ENCODE peak calls at places on chromosomes 16 and 17, in five cellular contexts. One of them, this sample, is unnamed.

GRCh38 chr17:4533522-4534502 is 21.4 kb downstream of the MYBBP1A start:
- DNase-seq in NCI-H774: no peak
- DNase-seq in SW480: peak; percentile 70
- DNase-seq in activated naive CD8-positive, alpha-beta T cell treated with anti-CD3 and anti-CD28 coated beads, Interleukin-2, amount 50 U/mL, for 16 hours: no peak
- DNase-seq in Karpas-422: peak; percentile 70
- DNase-seq in this sample: no peak

GRCh38 chr17:77933777-77934398 is 24.6 kb upstream of the TNRC6C start:
- DNase-seq in NCI-H774: no peak
- DNase-seq in SW480: no peak
- DNase-seq in activated naive CD8-positive, alpha-beta T cell treated with anti-CD3 and anti-CD28 coated beads, Interleukin-2, amount 50 U/mL, for 16 hours: no peak
- DNase-seq in Karpas-422: no peak
- DNase-seq in this sample: no peak

GRCh38 chr17:64001091-64001579 is 3.0 kb downstream of the PRR29 start:
- DNase-seq in NCI-H774: no peak
- DNase-seq in SW480: no peak
- DNase-seq in activated naive CD8-positive, alpha-beta T cell treated with anti-CD3 and anti-CD28 coated beads, Interleukin-2, amount 50 U/mL, for 16 hours: no peak
- DNase-seq in Karpas-422: no peak
- DNase-seq in this sample: no peak

GRCh38 chr17:67414559-67414958 is 37.5 kb downstream of the PITPNC1 start:
- DNase-seq in NCI-H774: no peak
- DNase-seq in SW480: no peak
- DNase-seq in activated naive CD8-positive, alpha-beta T cell treated with anti-CD3 and anti-CD28 coated beads, Interleukin-2, amount 50 U/mL, for 16 hours: no peak
- DNase-seq in Karpas-422: no peak
- DNase-seq in this sample: no peak

GRCh38 chr17:5110816-5111215 is 862 bp downstream of the ZNF232 start:
- DNase-seq in NCI-H774: no peak
- DNase-seq in SW480: no peak
- DNase-seq in activated naive CD8-positive, alpha-beta T cell treated with anti-CD3 and anti-CD28 coated beads, Interleukin-2, amount 50 U/mL, for 16 hours: no peak
- DNase-seq in Karpas-422: peak; percentile 69
- DNase-seq in this sample: no peak

GRCh38 chr16:65600046-65600445 is 478.2 kb upstream of the CDH11 start:
- DNase-seq in NCI-H774: no peak
- DNase-seq in SW480: no peak
- DNase-seq in activated naive CD8-positive, alpha-beta T cell treated with anti-CD3 and anti-CD28 coated beads, Interleukin-2, amount 50 U/mL, for 16 hours: no peak
- DNase-seq in Karpas-422: no peak
- DNase-seq in this sample: no peak

GRCh38 chr16:11743308-11744074 is 834 bp upstream of the TXNDC11 start:
- DNase-seq in NCI-H774: peak; percentile 13
- DNase-seq in SW480: peak; percentile 29
- DNase-seq in activated naive CD8-positive, alpha-beta T cell treated with anti-CD3 and anti-CD28 coated beads, Interleukin-2, amount 50 U/mL, for 16 hours: no peak
- DNase-seq in Karpas-422: peak; percentile 67
- DNase-seq in this sample: no peak

GRCh38 chr17:80513201-80513600 is 31.4 kb upstream of the RPTOR start:
- DNase-seq in NCI-H774: no peak
- DNase-seq in SW480: no peak
- DNase-seq in activated naive CD8-positive, alpha-beta T cell treated with anti-CD3 and anti-CD28 coated beads, Interleukin-2, amount 50 U/mL, for 16 hours: no peak
- DNase-seq in Karpas-422: no peak
- DNase-seq in this sample: no peak

GRCh38 chr17:20852541-20853370 is 190.1 kb downstream of the USP22 start:
- DNase-seq in NCI-H774: no peak
- DNase-seq in SW480: peak; percentile 29
- DNase-seq in activated naive CD8-positive, alpha-beta T cell treated with anti-CD3 and anti-CD28 coated beads, Interleukin-2, amount 50 U/mL, for 16 hours: no peak
- DNase-seq in Karpas-422: no peak
- DNase-seq in this sample: peak; percentile 66

GRCh38 chr17:77409282-77410161 is 268.8 kb downstream of the SEC14L1 start:
- DNase-seq in NCI-H774: no peak
- DNase-seq in SW480: peak; percentile 85
- DNase-seq in activated naive CD8-positive, alpha-beta T cell treated with anti-CD3 and anti-CD28 coated beads, Interleukin-2, amount 50 U/mL, for 16 hours: no peak
- DNase-seq in Karpas-422: no peak
- DNase-seq in this sample: peak; percentile 70

GRCh38 chr16:71555230-71555891 is 21.5 kb downstream of the TAT start:
- DNase-seq in NCI-H774: no peak
- DNase-seq in SW480: no peak
- DNase-seq in activated naive CD8-positive, alpha-beta T cell treated with anti-CD3 and anti-CD28 coated beads, Interleukin-2, amount 50 U/mL, for 16 hours: no peak
- DNase-seq in Karpas-422: no peak
- DNase-seq in this sample: no peak

GRCh38 chr17:2357931-2358434 is 20.7 kb downstream of the SGSM2 start:
- DNase-seq in NCI-H774: no peak
- DNase-seq in SW480: no peak
- DNase-seq in activated naive CD8-positive, alpha-beta T cell treated with anti-CD3 and anti-CD28 coated beads, Interleukin-2, amount 50 U/mL, for 16 hours: no peak
- DNase-seq in Karpas-422: no peak
- DNase-seq in this sample: no peak

GRCh38 chr17:62688398-62689140 is 61.1 kb downstream of the MRC2 start:
- DNase-seq in NCI-H774: no peak
- DNase-seq in SW480: peak; percentile 35
- DNase-seq in activated naive CD8-positive, alpha-beta T cell treated with anti-CD3 and anti-CD28 coated beads, Interleukin-2, amount 50 U/mL, for 16 hours: no peak
- DNase-seq in Karpas-422: no peak
- DNase-seq in this sample: no peak

GRCh38 chr17:8412089-8412488 is 14.5 kb upstream of the RNF222 start:
- DNase-seq in NCI-H774: no peak
- DNase-seq in SW480: no peak
- DNase-seq in activated naive CD8-positive, alpha-beta T cell treated with anti-CD3 and anti-CD28 coated beads, Interleukin-2, amount 50 U/mL, for 16 hours: no peak
- DNase-seq in Karpas-422: no peak
- DNase-seq in this sample: no peak

GRCh38 chr16:65961491-65962143 is 404.9 kb upstream of the CDH5 start:
- DNase-seq in NCI-H774: no peak
- DNase-seq in SW480: no peak
- DNase-seq in activated naive CD8-positive, alpha-beta T cell treated with anti-CD3 and anti-CD28 coated beads, Interleukin-2, amount 50 U/mL, for 16 hours: no peak
- DNase-seq in Karpas-422: no peak
- DNase-seq in this sample: no peak

GRCh38 chr16:85458952-85459351 is 154.2 kb upstream of the GSE1 start:
- DNase-seq in NCI-H774: no peak
- DNase-seq in SW480: no peak
- DNase-seq in activated naive CD8-positive, alpha-beta T cell treated with anti-CD3 and anti-CD28 coated beads, Interleukin-2, amount 50 U/mL, for 16 hours: no peak
- DNase-seq in Karpas-422: no peak
- DNase-seq in this sample: no peak

GRCh38 chr16:19969284-19969683 is 84.6 kb upstream of the GPRC5B start:
- DNase-seq in NCI-H774: no peak
- DNase-seq in SW480: no peak
- DNase-seq in activated naive CD8-positive, alpha-beta T cell treated with anti-CD3 and anti-CD28 coated beads, Interleukin-2, amount 50 U/mL, for 16 hours: no peak
- DNase-seq in Karpas-422: no peak
- DNase-seq in this sample: no peak

GRCh38 chr17:28643979-28644781 is 778 bp downstream of the BLTP2 start:
- DNase-seq in NCI-H774: peak; percentile 13
- DNase-seq in SW480: peak; percentile 60
- DNase-seq in activated naive CD8-positive, alpha-beta T cell treated with anti-CD3 and anti-CD28 coated beads, Interleukin-2, amount 50 U/mL, for 16 hours: no peak
- DNase-seq in Karpas-422: peak; percentile 87
- DNase-seq in this sample: peak; percentile 45

GRCh38 chr17:80111702-80112470 is 10.5 kb downstream of the GAA start:
- DNase-seq in NCI-H774: no peak
- DNase-seq in SW480: no peak
- DNase-seq in activated naive CD8-positive, alpha-beta T cell treated with anti-CD3 and anti-CD28 coated beads, Interleukin-2, amount 50 U/mL, for 16 hours: no peak
- DNase-seq in Karpas-422: no peak
- DNase-seq in this sample: peak; percentile 41

GRCh38 chr16:51151951-51152663 is 1.0 kb upstream of the SALL1 start:
- DNase-seq in NCI-H774: peak; percentile 90
- DNase-seq in SW480: no peak
- DNase-seq in activated naive CD8-positive, alpha-beta T cell treated with anti-CD3 and anti-CD28 coated beads, Interleukin-2, amount 50 U/mL, for 16 hours: no peak
- DNase-seq in Karpas-422: no peak
- DNase-seq in this sample: peak; percentile 88

GRCh38 chr16:14378684-14379467 is 251.2 kb downstream of the PARN start:
- DNase-seq in NCI-H774: no peak
- DNase-seq in SW480: no peak
- DNase-seq in activated naive CD8-positive, alpha-beta T cell treated with anti-CD3 and anti-CD28 coated beads, Interleukin-2, amount 50 U/mL, for 16 hours: no peak
- DNase-seq in Karpas-422: no peak
- DNase-seq in this sample: no peak

GRCh38 chr16:2866422-2866821 is 8.5 kb upstream of the PRSS22 start:
- DNase-seq in NCI-H774: no peak
- DNase-seq in SW480: peak; percentile 93
- DNase-seq in activated naive CD8-positive, alpha-beta T cell treated with anti-CD3 and anti-CD28 coated beads, Interleukin-2, amount 50 U/mL, for 16 hours: no peak
- DNase-seq in Karpas-422: peak; percentile 7
- DNase-seq in this sample: no peak

GRCh38 chr17:50278526-50279180 is 4.4 kb downstream of the TMEM92 start:
- DNase-seq in NCI-H774: no peak
- DNase-seq in SW480: no peak
- DNase-seq in activated naive CD8-positive, alpha-beta T cell treated with anti-CD3 and anti-CD28 coated beads, Interleukin-2, amount 50 U/mL, for 16 hours: no peak
- DNase-seq in Karpas-422: no peak
- DNase-seq in this sample: no peak

GRCh38 chr16:72962347-72962746 is 85.6 kb downstream of the ZFHX3 start:
- DNase-seq in NCI-H774: no peak
- DNase-seq in SW480: no peak
- DNase-seq in activated naive CD8-positive, alpha-beta T cell treated with anti-CD3 and anti-CD28 coated beads, Interleukin-2, amount 50 U/mL, for 16 hours: no peak
- DNase-seq in Karpas-422: no peak
- DNase-seq in this sample: no peak

GRCh38 chr17:44543213-44543904 is 13.9 kb upstream of the FZD2 start:
- DNase-seq in NCI-H774: no peak
- DNase-seq in SW480: peak; percentile 68
- DNase-seq in activated naive CD8-positive, alpha-beta T cell treated with anti-CD3 and anti-CD28 coated beads, Interleukin-2, amount 50 U/mL, for 16 hours: no peak
- DNase-seq in Karpas-422: no peak
- DNase-seq in this sample: peak; percentile 85

GRCh38 chr17:79914813-79915740 is 75.8 kb upstream of the CBX4 start:
- DNase-seq in NCI-H774: no peak
- DNase-seq in SW480: peak; percentile 76
- DNase-seq in activated naive CD8-positive, alpha-beta T cell treated with anti-CD3 and anti-CD28 coated beads, Interleukin-2, amount 50 U/mL, for 16 hours: no peak
- DNase-seq in Karpas-422: no peak
- DNase-seq in this sample: no peak

GRCh38 chr16:4373909-4374742 is 2.5 kb downstream of the VASN start:
- DNase-seq in NCI-H774: no peak
- DNase-seq in SW480: no peak
- DNase-seq in activated naive CD8-positive, alpha-beta T cell treated with anti-CD3 and anti-CD28 coated beads, Interleukin-2, amount 50 U/mL, for 16 hours: no peak
- DNase-seq in Karpas-422: no peak
- DNase-seq in this sample: peak; percentile 68

GRCh38 chr17:28974451-28974850 is 23.1 kb upstream of the PHF12 start:
- DNase-seq in NCI-H774: no peak
- DNase-seq in SW480: no peak
- DNase-seq in activated naive CD8-positive, alpha-beta T cell treated with anti-CD3 and anti-CD28 coated beads, Interleukin-2, amount 50 U/mL, for 16 hours: no peak
- DNase-seq in Karpas-422: no peak
- DNase-seq in this sample: no peak

GRCh38 chr17:72416054-72416691 is 295.4 kb downstream of the SOX9 start:
- DNase-seq in NCI-H774: no peak
- DNase-seq in SW480: peak; percentile 96
- DNase-seq in activated naive CD8-positive, alpha-beta T cell treated with anti-CD3 and anti-CD28 coated beads, Interleukin-2, amount 50 U/mL, for 16 hours: no peak
- DNase-seq in Karpas-422: no peak
- DNase-seq in this sample: no peak

GRCh38 chr17:27460196-27460725 is 4.0 kb downstream of the KSR1 start:
- DNase-seq in NCI-H774: no peak
- DNase-seq in SW480: no peak
- DNase-seq in activated naive CD8-positive, alpha-beta T cell treated with anti-CD3 and anti-CD28 coated beads, Interleukin-2, amount 50 U/mL, for 16 hours: no peak
- DNase-seq in Karpas-422: no peak
- DNase-seq in this sample: no peak

GRCh38 chr16:50434872-50435478 is 66.2 kb upstream of the BRD7 start:
- DNase-seq in NCI-H774: no peak
- DNase-seq in SW480: no peak
- DNase-seq in activated naive CD8-positive, alpha-beta T cell treated with anti-CD3 and anti-CD28 coated beads, Interleukin-2, amount 50 U/mL, for 16 hours: no peak
- DNase-seq in Karpas-422: no peak
- DNase-seq in this sample: no peak

GRCh38 chr16:8858994-8859912 is 9.6 kb downstream of the CARHSP1 start:
- DNase-seq in NCI-H774: no peak
- DNase-seq in SW480: no peak
- DNase-seq in activated naive CD8-positive, alpha-beta T cell treated with anti-CD3 and anti-CD28 coated beads, Interleukin-2, amount 50 U/mL, for 16 hours: no peak
- DNase-seq in Karpas-422: no peak
- DNase-seq in this sample: no peak